ENCODE peak calls at places on chromosomes 6 and 20, in eight cellular contexts. Y is Peyer's patch; B is small intestine; O is CD8-positive, alpha-beta memory T cell; W is caudate nucleus; V is Karpas-422; U is heart left ventricle; X is right lobe of liver. N is an unnamed sample.

GRCh38 chr20:13855613-13856012 is 70.8 kb downstream of the NDUFAF5 start:
- DNase-seq in V (peak), O (no peak), Y (no peak), W (no peak), X (no peak), U (no peak), B (no peak), N (no peak)

GRCh38 chr6:105459049-105459448 is 56.2 kb upstream of the PREP start:
- DNase-seq in V (no peak), U (no peak), Y (no peak), X (no peak), W (no peak), B (no peak), O (no peak), N (no peak)

GRCh38 chr20:12535316-12535715 is 473.5 kb upstream of the SPTLC3 start:
- DNase-seq in B (no peak), X (no peak), V (no peak), W (no peak), U (no peak), Y (no peak), O (no peak), N (no peak)

GRCh38 chr20:10524034-10524476 is 89.0 kb downstream of the SLX4IP start:
- DNase-seq in X (no peak), W (no peak), V (no peak), Y (peak), O (no peak), U (peak), B (no peak), N (no peak)

GRCh38 chr20:16803965-16804792 is 56.0 kb downstream of the OTOR start:
- DNase-seq in B (peak), X (no peak), Y (peak), U (peak), W (peak), O (no peak), V (peak), N (no peak)

GRCh38 chr6:116462516-116462915 is 1.3 kb downstream of the CALHM6 start:
- DNase-seq in W (no peak), U (no peak), Y (no peak), B (no peak), X (no peak), O (no peak), V (no peak), N (no peak)

GRCh38 chr20:45867811-45868176 is 10.4 kb downstream of the ZSWIM3 start:
- DNase-seq in U (no peak), V (no peak), O (no peak), Y (no peak), W (no peak), B (peak), X (no peak), N (no peak)

GRCh38 chr6:137519629-137520176 is 25.5 kb upstream of the OLIG3 start:
- DNase-seq in Y (no peak), O (no peak), B (no peak), V (no peak), X (no peak), W (no peak), U (no peak), N (no peak)

GRCh38 chr6:166929534-166930189 is 26.7 kb downstream of the RNASET2 start:
- DNase-seq in U (no peak), Y (no peak), X (no peak), B (no peak), V (no peak), W (no peak), O (no peak), N (no peak)

GRCh38 chr6:16985484-16986284 is 116.2 kb upstream of the STMND1 start:
- DNase-seq in V (no peak), B (peak), X (peak), W (no peak), U (peak), Y (no peak), O (no peak), N (no peak)

GRCh38 chr6:154962751-154963150 is 32.4 kb upstream of the TIAM2 start:
- DNase-seq in V (no peak), Y (no peak), W (no peak), X (no peak), O (no peak), B (peak), U (no peak), N (no peak)

GRCh38 chr6:108897371-108897770 is 49.1 kb downstream of the ARMC2 start:
- DNase-seq in U (peak), V (no peak), B (peak), X (peak), W (no peak), Y (no peak), O (no peak), N (no peak)

GRCh38 chr6:118469468-118469867 is 78.6 kb upstream of the PLN start:
- DNase-seq in X (no peak), W (no peak), V (no peak), O (no peak), B (no peak), Y (no peak), U (no peak), N (no peak)

GRCh38 chr20:19786311-19786710 is 28.3 kb downstream of the RIN2 start:
- DNase-seq in B (peak), V (no peak), O (no peak), W (no peak), X (no peak), Y (no peak), U (peak), N (no peak)

GRCh38 chr6:129567374-129567773 is 142.6 kb downstream of the ARHGAP18 start:
- DNase-seq in B (peak), V (peak), X (no peak), Y (no peak), O (no peak), W (no peak), U (no peak), N (no peak)

GRCh38 chr6:103273048-103273447 is 1586.7 kb downstream of the HACE1 start:
- DNase-seq in W (no peak), X (no peak), U (no peak), B (no peak), Y (no peak), O (no peak), V (peak), N (no peak)

GRCh38 chr6:20021795-20022194 is 184.6 kb downstream of the ID4 start:
- DNase-seq in W (no peak), U (no peak), X (no peak), V (no peak), O (no peak), B (no peak), Y (no peak), N (no peak)

GRCh38 chr6:1689141-1689540 is 79.4 kb downstream of the FOXC1 start:
- DNase-seq in W (no peak), Y (no peak), B (no peak), O (no peak), X (no peak), U (no peak), V (no peak), N (no peak)

GRCh38 chr6:85291326-85291725 is 158.6 kb upstream of the NT5E start:
- DNase-seq in U (no peak), X (no peak), O (no peak), Y (no peak), W (no peak), B (no peak), V (no peak), N (no peak)

GRCh38 chr20:25222461-25223178 is 25.3 kb upstream of the PYGB start:
- DNase-seq in U (peak), W (no peak), Y (no peak), O (no peak), B (no peak), V (peak), X (no peak), N (no peak)

GRCh38 chr6:41252401-41252800 is 24.3 kb downstream of the TREML4 start:
- DNase-seq in O (no peak), Y (no peak), X (no peak), W (no peak), B (no peak), U (no peak), V (no peak), N (no peak)

GRCh38 chr6:41247288-41247865 is 19.2 kb downstream of the TREML4 start:
- DNase-seq in V (no peak), U (no peak), W (no peak), O (no peak), B (no peak), Y (no peak), X (no peak), N (no peak)

DNA sequence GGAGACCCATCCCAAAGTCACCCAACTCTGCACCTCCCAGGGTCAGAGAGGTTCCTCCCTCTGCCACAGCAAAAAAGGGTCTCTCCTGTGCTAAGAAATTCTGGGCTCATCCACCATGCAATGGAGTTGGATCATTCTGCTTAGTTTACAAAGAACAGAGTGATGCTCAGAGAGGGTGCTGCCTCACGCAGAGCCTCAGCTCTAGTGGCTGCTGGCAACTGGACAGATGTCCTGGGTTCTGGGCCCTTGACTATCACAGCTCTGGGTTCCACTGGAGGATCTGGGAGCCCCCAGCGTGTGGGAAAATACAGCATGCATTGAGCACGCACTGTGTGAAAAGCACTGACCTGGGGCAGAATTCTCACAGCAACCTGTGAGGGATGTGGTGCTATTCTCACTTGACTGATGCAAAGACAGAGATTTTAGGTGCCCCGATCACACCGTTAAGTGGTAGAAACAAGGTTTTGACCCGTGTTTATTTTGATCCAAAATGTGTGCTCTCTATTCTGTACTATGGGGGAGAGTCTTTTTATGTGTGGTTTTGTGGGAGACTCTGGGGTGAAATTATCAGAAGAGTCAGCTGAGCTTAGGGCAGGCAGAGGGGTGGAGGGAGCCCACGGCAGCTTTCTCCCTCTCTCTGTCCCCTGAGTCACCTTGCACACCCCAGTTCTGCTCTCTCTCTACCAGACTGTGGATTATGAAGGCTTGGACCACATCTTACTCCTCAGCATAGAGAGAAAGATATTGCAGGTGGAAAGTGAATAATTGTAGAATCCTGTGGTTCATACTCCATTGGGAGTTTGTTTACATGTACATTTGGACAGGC is 19.9 kb downstream of the TREML4 start:
- DNase-seq in B (no peak), X (no peak), Y (no peak), U (no peak), V (no peak), O (no peak), W (no peak), N (no peak)
- H3K27ac ChIP-seq in B (no peak), X (no peak), Y (no peak), U (no peak), V (no peak), O (no peak), W (no peak), N (no peak)

GRCh38 chr6:139386404-139386803 is 12.0 kb upstream of the CITED2 start:
- DNase-seq in W (no peak), Y (no peak), V (no peak), B (no peak), O (no peak), U (no peak), X (no peak), N (no peak)
- H3K27ac ChIP-seq in W (no peak), Y (no peak), V (peak), B (no peak), O (no peak), U (no peak), X (no peak), N (no peak)

GRCh38 chr20:53873249-53873642 is 197.1 kb downstream of the BCAS1 start:
- DNase-seq in O (no peak), V (no peak), B (no peak), W (no peak), Y (no peak), X (no peak), U (no peak), N (no peak)

GRCh38 chr20:53872081-53872541 is 198.3 kb downstream of the BCAS1 start:
- DNase-seq in U (no peak), X (no peak), O (peak), Y (no peak), W (no peak), V (no peak), B (no peak), N (no peak)

GRCh38 chr20:53874104-53874503 is 196.3 kb downstream of the BCAS1 start:
- DNase-seq in Y (no peak), X (no peak), U (no peak), B (no peak), O (no peak), V (no peak), W (no peak), N (no peak)

GRCh38 chr20:53871541-53871940 is 198.9 kb downstream of the BCAS1 start:
- DNase-seq in X (no peak), B (no peak), U (no peak), W (no peak), V (no peak), O (no peak), Y (no peak), N (no peak)

GRCh38 chr20:53872561-53873248 is 197.7 kb downstream of the BCAS1 start:
- DNase-seq in U (no peak), O (peak), B (no peak), Y (no peak), W (no peak), V (no peak), X (no peak), N (peak)
- H3K27ac ChIP-seq in U (peak), O (peak), B (peak), Y (peak), W (peak), V (no peak), X (no peak), N (peak)

DNA sequence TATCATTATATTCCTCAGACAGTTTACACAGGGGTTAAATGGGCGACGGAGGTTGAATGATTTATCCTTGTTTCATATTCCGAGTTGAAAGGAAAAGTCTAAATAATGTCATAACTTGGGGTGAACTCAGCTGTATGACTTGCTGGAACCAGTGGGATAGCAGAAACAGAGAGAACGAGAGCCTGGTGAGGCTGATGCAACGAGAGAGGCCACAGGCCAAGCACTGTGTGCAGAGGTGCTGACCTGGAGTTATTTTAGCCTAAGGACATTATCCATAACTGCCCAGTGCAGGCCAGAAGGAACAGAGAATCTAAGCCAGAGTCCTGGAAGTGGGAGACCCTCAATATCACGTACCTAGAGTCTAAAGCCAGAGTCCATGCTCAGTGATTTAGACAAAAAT is 394.9 kb downstream of the MAFB start:
- DNase-seq in U (peak), O (no peak), B (no peak), X (no peak), Y (no peak), V (no peak), W (no peak), N (no peak)
- H3K27ac ChIP-seq in U (no peak), O (no peak), B (no peak), X (no peak), Y (no peak), V (no peak), W (no peak), N (no peak)

DNA sequence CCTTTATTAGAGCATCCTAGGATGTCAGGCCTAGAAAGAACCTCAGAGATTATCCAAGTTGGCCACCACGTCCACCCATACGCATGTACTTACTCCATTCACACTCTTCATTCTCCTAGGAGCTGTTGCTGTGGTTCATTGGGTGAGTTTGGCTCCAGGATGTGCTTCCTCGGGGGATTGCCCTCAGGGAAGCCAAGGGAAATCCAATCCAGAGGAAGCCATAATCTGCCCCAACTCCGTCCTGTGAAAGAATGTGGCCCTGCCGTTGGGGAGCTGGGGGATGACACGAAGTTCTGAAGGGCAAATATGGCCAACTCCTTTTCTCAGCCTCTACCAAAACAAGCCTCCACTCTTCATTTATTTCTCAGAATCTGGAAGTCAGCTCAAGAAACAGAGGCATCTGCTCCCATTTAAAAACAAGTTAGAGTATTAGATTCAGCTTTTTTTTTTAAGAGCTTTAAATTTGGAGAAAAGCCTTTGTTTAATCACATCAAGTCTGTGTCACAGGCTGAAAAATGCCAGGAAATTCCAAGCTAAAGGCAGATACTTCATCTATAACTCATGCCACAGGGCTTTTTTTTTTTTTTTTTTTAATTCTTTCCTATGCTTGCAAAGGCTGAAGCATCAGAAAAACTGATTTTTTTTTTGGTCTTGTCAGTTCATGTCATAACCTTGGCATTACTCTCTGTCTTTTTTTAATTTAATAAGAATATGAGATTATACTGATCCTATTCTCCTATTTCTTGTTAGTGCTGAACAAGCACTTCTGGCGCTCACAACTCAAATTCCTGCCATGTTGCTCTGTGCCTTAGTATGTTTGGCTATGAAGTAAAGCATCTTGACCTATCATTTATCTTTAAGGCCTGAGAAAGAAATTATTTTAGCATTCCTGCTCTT is 480.9 kb upstream of the MARCKS start:
- DNase-seq in U (no peak), W (no peak), O (no peak), X (no peak), V (no peak), Y (no peak), B (no peak), N (no peak)
- H3K27ac ChIP-seq in U (no peak), W (no peak), O (no peak), X (no peak), V (no peak), Y (no peak), B (no peak), N (no peak)

DNA sequence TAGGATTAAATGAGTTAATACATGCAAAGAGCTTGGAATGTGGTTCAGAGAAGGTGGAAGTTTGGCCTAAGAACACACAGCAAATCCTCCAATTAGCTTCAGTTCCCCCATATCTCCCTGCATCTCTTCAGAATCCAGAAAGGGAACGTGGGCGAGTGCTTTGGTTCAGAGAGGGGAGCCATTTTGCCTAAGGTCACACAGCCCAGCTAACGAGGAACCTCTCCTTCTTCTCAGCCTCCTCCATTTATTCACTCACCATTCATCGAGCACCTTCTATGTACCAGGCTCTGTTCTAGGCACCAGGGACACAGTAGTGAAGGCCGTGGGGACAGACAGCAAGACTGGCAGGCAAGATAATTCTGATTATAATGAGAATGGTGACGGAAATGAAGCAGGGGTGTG is 2.3 kb upstream of the CEBPB start:
- DNase-seq in O (no peak), X (no peak), Y (no peak), B (no peak), W (no peak), V (no peak), U (no peak), N (no peak)
- H3K27ac ChIP-seq in O (no peak), X (peak), Y (no peak), B (no peak), W (peak), V (no peak), U (no peak), N (no peak)

GRCh38 chr6:140346461-140346860 is 972.0 kb upstream of the CITED2 start:
- DNase-seq in W (no peak), Y (no peak), X (no peak), V (no peak), B (no peak), O (no peak), U (no peak), N (no peak)
- H3K27ac ChIP-seq in W (no peak), Y (no peak), X (no peak), V (no peak), B (no peak), O (no peak), U (peak), N (no peak)

DNA sequence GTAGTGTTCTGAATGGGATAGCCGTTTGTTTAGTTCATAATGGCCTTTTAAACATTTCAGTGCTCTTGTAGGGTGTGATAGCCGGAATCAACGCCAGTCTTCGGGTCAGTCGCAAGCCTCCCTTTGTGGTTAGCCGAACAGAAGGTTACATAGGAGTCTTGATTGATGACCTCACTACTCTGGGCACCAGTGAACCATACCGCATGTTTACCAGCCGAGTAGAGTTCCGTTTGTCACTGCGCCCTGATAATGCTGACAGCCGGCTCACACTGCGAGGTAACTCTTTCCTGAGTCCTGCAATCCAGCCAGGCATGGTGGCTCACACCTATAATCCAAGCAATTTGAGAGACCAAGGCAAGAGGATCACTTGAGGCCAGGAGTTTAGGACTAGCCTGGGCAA is 20.4 kb downstream of the MTO1 start:
- DNase-seq in U (no peak), X (no peak), O (no peak), B (no peak), Y (no peak), V (no peak), W (no peak), N (no peak)
- H3K27ac ChIP-seq in U (no peak), X (no peak), O (no peak), B (no peak), Y (no peak), V (no peak), W (no peak), N (no peak)

DNA sequence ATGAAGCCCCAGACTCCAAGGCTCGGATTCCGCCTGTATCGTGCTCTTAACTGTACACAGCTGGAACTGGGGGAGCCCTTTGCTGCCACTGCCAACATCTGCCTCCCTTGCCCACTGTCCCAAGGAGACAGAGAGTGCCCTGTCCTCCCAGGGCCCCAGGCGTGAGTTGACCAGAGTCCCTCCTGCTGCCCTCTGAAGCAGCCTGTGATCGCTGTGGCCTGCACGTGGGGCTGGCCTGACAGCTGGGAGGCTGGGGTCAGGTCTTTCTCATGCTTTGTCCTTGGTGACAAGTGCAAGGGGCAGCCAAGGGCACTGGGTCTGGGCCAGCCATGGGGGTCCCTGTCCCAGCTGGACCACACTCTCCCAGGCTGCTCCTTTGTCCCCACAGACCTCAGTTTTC is 44.3 kb downstream of the KIAA1755 start:
- DNase-seq in W (no peak), O (no peak), U (peak), Y (no peak), V (no peak), X (no peak), B (no peak), N (no peak)
- H3K27ac ChIP-seq in W (no peak), O (no peak), U (no peak), Y (no peak), V (no peak), X (no peak), B (no peak), N (no peak)

N was measured in naive thymus-derived CD4-positive, alpha-beta T cell.